ENCODE peak calls at places on chromosomes 11 and 22, in five cellular contexts. I, F, H, D and U are unnamed samples.
A peak's percentile ranks its signal among the peaks of the same experiment; 100 is the strongest.

GRCh38 chr11:73416711-73417265 is 40.6 kb downstream of the RELT start:
- DNase-seq in I (no peak), H (no peak), D (no peak), F (no peak), U (no peak)

GRCh38 chr11:7500251-7500650 is 13.5 kb upstream of the PPFIBP2 start:
- DNase-seq in D (no peak), I (no peak), H (no peak), F (no peak), U (no peak)

GRCh38 chr11:72584293-72584921 is 89.8 kb downstream of the PDE2A start:
- DNase-seq in F (peak; percentile 57), H (no peak), I (peak; percentile 64), D (no peak), U (peak; percentile 56)

GRCh38 chr22:29435236-29435635 is 3.1 kb upstream of the RFPL1 start:
- DNase-seq in D (no peak), I (no peak), H (no peak), F (no peak), U (no peak)

GRCh38 chr22:43901976-43902643 is 10.3 kb upstream of the PNPLA5 start:
- DNase-seq in D (no peak), H (peak; percentile 39), I (no peak), F (no peak), U (no peak)

GRCh38 chr22:19132693-19133400 is 1.7 kb downstream of the TSSK2 start:
- DNase-seq in D (no peak), F (no peak), H (no peak), I (no peak), U (no peak)

GRCh38 chr11:71215372-71215965 is 36.9 kb downstream of the SHANK2 start:
- DNase-seq in D (no peak), H (no peak), F (no peak), I (no peak), U (no peak)

GRCh38 chr11:83285131-83285770 is 916 bp downstream of the CCDC90B start:
- DNase-seq in H (no peak), D (no peak), I (no peak), F (no peak), U (no peak)

GRCh38 chr11:14320020-14320419 is 39.0 kb downstream of the RRAS2 start:
- DNase-seq in F (no peak), I (no peak), D (no peak), H (no peak), U (peak; percentile 82)

GRCh38 chr11:44886765-44887164 is 63.9 kb downstream of the TP53I11 start:
- DNase-seq in I (no peak), D (no peak), H (no peak), F (no peak), U (no peak)

GRCh38 chr11:23423119-23423518 is 562.8 kb upstream of the CCDC179 start:
- DNase-seq in H (no peak), D (no peak), F (no peak), I (no peak), U (no peak)

GRCh38 chr22:31329029-31329428 is 17.1 kb downstream of the PATZ1 start:
- DNase-seq in F (no peak), I (no peak), H (no peak), D (peak; percentile 54), U (no peak)

DNA sequence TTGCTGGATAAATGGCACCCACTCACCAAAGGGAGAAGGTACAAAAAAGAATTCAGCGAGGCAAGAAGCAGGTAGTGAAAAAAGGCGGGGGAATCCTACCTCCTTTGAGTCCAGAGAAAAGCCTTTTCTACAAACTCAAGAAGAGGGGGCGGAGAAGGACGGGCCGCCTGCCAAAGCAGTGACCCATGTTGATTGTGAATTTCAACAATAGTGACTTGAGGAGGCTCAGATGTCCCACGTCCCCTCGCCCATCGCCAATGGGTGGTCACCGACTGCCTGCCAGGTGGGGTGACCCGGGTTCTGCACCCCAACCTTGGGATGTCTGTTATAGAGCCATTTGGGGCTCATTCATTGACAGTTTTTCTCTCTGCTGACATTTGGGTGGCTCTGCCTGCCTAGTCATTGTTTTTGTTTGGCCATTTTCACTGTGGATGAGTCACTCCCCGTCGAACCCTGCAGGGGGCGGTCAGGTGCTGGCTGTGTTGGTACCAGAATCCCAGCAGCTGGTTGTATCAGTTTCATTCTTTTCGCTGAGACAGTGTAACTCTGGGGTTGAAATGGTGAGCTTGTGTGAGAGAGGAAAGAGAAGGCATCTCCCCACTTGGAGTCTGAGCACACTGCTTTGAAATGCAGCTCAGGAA is 163.4 kb upstream of the NCAM1 start:
- DNase-seq in F (no peak), D (peak; percentile 56), H (no peak), I (peak; percentile 58), U (peak; percentile 39)
- TF ChIP-seq CTCF in F (peak; percentile 1), D (peak; percentile 72), H (no peak), I (peak; percentile 63), U (peak; percentile 19)

GRCh38 chr22:23127055-23127756 is 14.6 kb downstream of the RSPH14 start:
- DNase-seq in D (no peak), H (no peak), F (no peak), I (no peak), U (no peak)
- TF ChIP-seq CTCF in D (no peak), H (no peak), F (no peak), I (no peak), U (no peak)

DNA sequence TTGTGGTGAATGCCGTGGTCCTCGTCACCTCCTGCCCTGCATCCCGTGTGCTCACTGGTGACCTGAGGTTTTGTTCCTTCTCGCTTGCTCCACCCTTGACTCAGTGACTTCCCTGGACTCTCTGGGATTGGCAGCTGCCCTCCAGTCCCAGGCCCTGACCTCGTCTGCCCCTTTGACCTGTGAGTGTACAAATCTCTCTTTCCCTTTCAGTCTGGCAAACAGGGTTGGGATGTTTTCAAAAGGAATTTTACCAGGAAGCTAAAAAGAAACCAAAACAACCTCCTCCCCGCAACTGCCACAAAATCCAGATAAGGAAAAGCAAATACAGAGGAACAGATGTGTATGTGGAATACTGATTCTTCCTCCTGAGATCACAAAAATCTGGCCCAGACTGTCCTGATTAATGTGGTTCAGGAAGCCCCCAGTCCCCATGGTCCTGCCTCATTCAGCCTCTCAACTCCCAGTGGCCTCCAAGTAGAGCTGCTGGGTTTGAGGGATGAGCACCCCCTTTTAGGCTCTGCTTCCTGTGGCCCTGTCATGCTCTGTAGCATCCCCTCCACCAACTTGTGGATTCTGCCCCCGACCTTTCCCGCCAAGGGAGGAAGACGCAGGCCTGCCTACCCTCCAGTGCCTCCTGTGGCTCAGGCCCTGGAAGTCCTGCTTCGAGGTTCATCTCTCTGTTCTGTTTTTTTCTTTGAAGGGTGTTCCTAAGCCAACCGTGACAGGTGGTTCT is 15.2 kb downstream of the ROBO4 start:
- DNase-seq in H (no peak), F (no peak), I (no peak), D (no peak), U (no peak)
- TF ChIP-seq CTCF in H (no peak), F (no peak), I (no peak), D (no peak), U (no peak)

DNA sequence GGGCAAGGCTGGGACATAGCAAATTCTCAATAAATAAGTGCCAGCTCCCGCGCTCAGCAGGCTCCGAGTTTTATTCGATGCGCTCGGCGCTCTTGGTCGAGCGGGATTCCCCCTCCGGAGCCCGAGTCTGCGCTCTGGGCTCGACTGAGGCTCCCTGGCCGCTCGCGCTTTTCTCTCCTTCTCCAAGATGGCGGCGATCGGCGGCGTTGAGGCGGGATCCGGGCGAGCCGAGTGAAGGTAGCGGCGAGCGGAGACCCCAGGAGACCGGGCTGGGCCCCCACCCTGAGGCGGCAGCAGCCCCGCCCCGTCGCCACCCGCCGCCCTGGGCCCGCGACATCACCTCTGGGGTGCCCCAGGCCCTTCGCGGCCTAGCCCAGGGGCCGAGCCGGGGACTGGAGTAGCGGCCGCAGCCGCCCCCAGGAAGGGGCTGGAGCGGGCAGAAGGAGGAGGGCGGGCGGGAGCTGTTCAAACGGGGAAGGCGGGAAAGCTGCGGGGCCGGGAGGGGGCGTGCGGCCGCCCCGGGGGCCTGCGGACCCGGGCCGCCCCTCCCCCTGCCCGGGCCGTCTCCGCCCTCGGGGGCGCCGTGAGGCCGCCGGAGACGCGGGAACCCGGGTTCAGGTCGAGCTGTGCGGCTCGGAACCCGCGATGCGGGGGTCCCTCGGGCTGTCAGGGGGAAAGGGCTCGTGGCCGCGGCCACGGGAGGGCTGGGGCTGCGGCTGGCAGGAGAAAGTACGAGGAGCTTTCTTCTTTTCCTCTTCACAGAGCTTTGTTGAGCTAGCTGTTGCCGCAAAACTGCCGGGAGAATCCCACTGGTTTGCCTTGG is at the start of gene HMGXB4:
- DNase-seq in I (peak; percentile 96), F (peak; percentile 89), D (peak; percentile 82), H (peak; percentile 79), U (peak; percentile 90)
- TF ChIP-seq CTCF in I (peak; percentile 39), F (no peak), D (no peak), H (no peak), U (no peak)

GRCh38 chr22:37063436-37064420 is 12.2 kb downstream of the KCTD17 start:
- DNase-seq in I (no peak), F (no peak), D (no peak), H (no peak), U (peak; percentile 38)
- TF ChIP-seq CTCF in I (no peak), F (no peak), D (no peak), H (no peak), U (no peak)

GRCh38 chr11:63906585-63906984 is 10.4 kb downstream of the RCOR2 start:
- DNase-seq in H (no peak), F (no peak), I (peak; percentile 52), D (no peak), U (peak; percentile 70)
- TF ChIP-seq CTCF in H (no peak), F (no peak), I (peak; percentile 47), D (no peak), U (peak; percentile 59)

DNA sequence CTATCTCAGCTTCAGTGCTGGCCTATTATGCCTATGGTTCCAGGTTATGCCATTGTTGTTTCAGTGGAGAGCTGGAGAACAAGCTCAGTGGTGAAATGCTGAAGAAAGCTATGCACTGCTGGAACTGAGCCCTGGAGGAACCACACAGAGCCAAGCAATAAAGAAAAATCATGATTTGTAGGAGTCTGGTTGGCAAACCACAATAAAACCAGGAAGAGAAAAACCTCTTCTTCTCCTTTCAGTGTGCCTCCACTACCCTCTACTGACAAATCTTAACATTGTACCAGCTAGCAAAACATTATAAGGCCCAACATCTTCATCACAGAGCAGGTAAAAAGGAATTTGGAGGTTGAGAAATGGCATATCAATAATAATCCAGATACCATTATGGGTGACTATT is 5.3 kb downstream of the OR51F2 start:
- DNase-seq in I (peak; percentile 4), D (no peak), H (no peak), F (no peak), U (no peak)
- TF ChIP-seq CTCF in I (peak; percentile 51), D (no peak), H (no peak), F (no peak), U (no peak)

GRCh38 chr11:92829121-92829520 is 140.3 kb upstream of the MTNR1B start:
- DNase-seq in H (no peak), I (no peak), D (no peak), F (no peak), U (no peak)

GRCh38 chr11:92828576-92828975 is 140.9 kb upstream of the MTNR1B start:
- DNase-seq in I (peak; percentile 76), H (no peak), F (no peak), D (no peak), U (no peak)

GRCh38 chr11:92827132-92827531 is 142.3 kb upstream of the MTNR1B start:
- DNase-seq in F (no peak), D (no peak), H (no peak), I (no peak), U (no peak)

GRCh38 chr11:92826136-92826535 is 143.3 kb upstream of the MTNR1B start:
- DNase-seq in I (no peak), F (no peak), H (peak; percentile 37), D (peak; percentile 81), U (no peak)

GRCh38 chr11:92826597-92826996 is 142.9 kb upstream of the MTNR1B start:
- DNase-seq in D (no peak), H (no peak), I (no peak), F (no peak), U (no peak)
- TF ChIP-seq CTCF in D (no peak), H (no peak), I (peak; percentile 5), F (no peak), U (no peak)